ENCODE peak calls at places on chromosomes 2 and 18, in eight cellular contexts. P is CD8-positive, alpha-beta memory T cell; F is stomach; S is neuronal stem cell; I is uterus; A is lower lobe of right lung; M is mammary epithelial cell; C is hepatocyte. Q is an unnamed sample. For H3K27me3, the result is how much of the 10 kb centered on the place peaks cover.

GRCh38 chr18:60176271-60176670 is 196.3 kb downstream of the MC4R start:
- DNase-seq in P (no peak), F (no peak), S (no peak), I (no peak), A (no peak), M (no peak), C (no peak), Q (no peak)

GRCh38 chr2:120809576-120810440 is 74.1 kb downstream of the GLI2 start:
- DNase-seq in P (no peak), F (no peak), S (no peak), I (no peak), A (no peak), M (no peak), C (no peak), Q (no peak)

GRCh38 chr2:143890799-143891198 is 629.1 kb downstream of the ZEB2 start:
- DNase-seq in P (no peak), F (no peak), S (no peak), I (no peak), A (no peak), M (no peak), C (no peak), Q (no peak)

GRCh38 chr18:3889803-3890202 is 439.8 kb downstream of the TGIF1 start:
- DNase-seq in P (no peak), F (no peak), S (no peak), I (no peak), A (no peak), M (peak), C (peak), Q (no peak)

GRCh38 chr2:79670198-79670597 is 157.3 kb downstream of the CTNNA2 start:
- DNase-seq in P (no peak), F (no peak), S (peak), I (no peak), A (peak), M (no peak), C (peak), Q (no peak)

GRCh38 chr2:189178726-189179606 is 595 bp downstream of the COL5A2 start:
- DNase-seq in P (no peak), F (no peak), S (peak), I (peak), A (no peak), M (peak), C (peak), Q (no peak)

GRCh38 chr18:677951-678363 is 20.5 kb downstream of the TYMS start:
- DNase-seq in P (no peak), F (no peak), S (no peak), I (no peak), A (no peak), M (peak), C (no peak), Q (no peak)

GRCh38 chr2:148303166-148303565 is 282.3 kb downstream of the MBD5 start:
- DNase-seq in P (no peak), F (no peak), S (peak), I (no peak), A (no peak), M (no peak), C (no peak), Q (no peak)

GRCh38 chr2:157260403-157261198 is 3.1 kb downstream of the GALNT5 start:
- DNase-seq in P (no peak), F (no peak), S (no peak), I (no peak), A (no peak), M (no peak), C (no peak), Q (no peak)

GRCh38 chr18:56021136-56021813 is 433.3 kb upstream of the TCF4 start:
- DNase-seq in P (no peak), F (no peak), S (no peak), I (no peak), A (no peak), M (no peak), C (no peak), Q (no peak)

GRCh38 chr18:74609535-74609934 is 11.9 kb downstream of the ZNF407 start:
- DNase-seq in P (no peak), F (no peak), S (no peak), I (no peak), A (no peak), M (peak), C (no peak), Q (no peak)

GRCh38 chr2:63539416-63540162 is 48.7 kb downstream of the WDPCP start:
- DNase-seq in P (no peak), F (no peak), S (no peak), I (no peak), A (no peak), M (no peak), C (no peak), Q (no peak)

GRCh38 chr2:10733584-10733958 is 12.1 kb downstream of the ATP6V1C2 start:
- DNase-seq in P (no peak), F (no peak), S (no peak), I (no peak), A (no peak), M (no peak), C (no peak), Q (no peak)

DNA sequence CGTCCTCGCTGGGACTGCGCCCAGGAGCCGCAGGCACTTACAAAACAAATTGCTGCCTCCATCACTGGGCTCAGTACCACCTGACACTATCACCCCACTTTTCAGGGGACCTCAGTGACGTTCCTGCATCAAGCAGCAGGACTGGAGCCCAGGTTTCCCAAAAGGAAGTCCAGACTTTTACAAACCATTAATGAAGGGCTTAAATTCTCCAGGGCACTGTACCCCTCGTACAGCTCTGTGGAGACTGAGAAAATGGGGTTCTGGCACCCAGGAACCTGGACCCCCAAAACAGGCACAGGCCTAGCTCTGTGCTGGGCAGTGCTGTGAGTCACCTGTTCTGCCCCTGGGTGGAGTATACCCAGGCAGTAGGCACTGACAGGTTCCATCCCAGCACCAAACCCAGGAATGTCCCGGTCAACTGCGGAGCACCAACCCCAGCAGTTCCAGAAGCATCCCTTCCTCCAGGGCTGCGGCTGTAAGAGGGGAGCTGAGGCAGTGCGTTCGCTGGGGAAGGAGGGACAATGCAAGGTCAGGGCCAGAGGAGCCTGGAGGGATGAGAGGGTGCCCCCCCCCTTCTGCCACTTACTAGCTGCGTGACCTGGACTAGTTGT is 24.6 kb upstream of the NOTO start:
- DNase-seq in P (no peak), F (no peak), S (no peak), I (no peak), A (no peak), M (no peak), C (no peak), Q (no peak)
- H3K4me3 ChIP-seq in P (no peak), F (peak), S (no peak), I (no peak), A (peak), M (peak), C (no peak), Q (peak)

GRCh38 chr2:104841694-104842093 is 12.2 kb upstream of the POU3F3 start:
- DNase-seq in P (no peak), F (no peak), S (no peak), I (no peak), A (no peak), M (no peak), C (no peak), Q (no peak)

GRCh38 chr2:104836253-104836652 is 17.7 kb upstream of the POU3F3 start:
- DNase-seq in P (no peak), F (no peak), S (no peak), I (no peak), A (no peak), M (no peak), C (no peak), Q (no peak)

GRCh38 chr2:104840916-104841315 is 13.0 kb upstream of the POU3F3 start:
- DNase-seq in P (no peak), F (no peak), S (no peak), I (no peak), A (no peak), M (no peak), C (no peak), Q (no peak)

GRCh38 chr2:104836837-104837236 is 17.1 kb upstream of the POU3F3 start:
- DNase-seq in P (no peak), F (no peak), S (no peak), I (no peak), A (no peak), M (no peak), C (no peak), Q (no peak)

DNA sequence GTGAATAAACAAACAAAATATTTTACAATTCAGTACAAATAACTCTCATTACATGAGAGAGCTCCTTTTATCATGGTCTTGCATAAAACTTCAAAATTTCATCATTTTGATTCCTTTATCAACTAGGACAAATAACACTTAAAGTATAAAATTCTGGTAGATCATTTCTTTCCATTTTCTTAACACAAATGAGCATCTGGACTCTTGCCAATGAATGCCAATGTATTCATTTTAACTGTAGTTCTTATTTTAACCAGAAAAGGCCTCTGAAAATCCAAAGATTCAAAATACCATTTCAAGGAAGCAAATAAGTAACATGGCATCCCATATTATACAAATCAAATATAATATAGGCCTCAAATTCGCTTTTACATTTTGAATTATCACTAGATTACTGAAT is 13.8 kb upstream of the POU3F3 start:
- DNase-seq in P (no peak), F (no peak), S (no peak), I (no peak), A (no peak), M (no peak), C (no peak), Q (no peak)
- H3K27me3 ChIP-seq in P (under half), F (half or more), S (under half), I (under half), A (under half), M (under half), C (half or more), Q (under half)

DNA sequence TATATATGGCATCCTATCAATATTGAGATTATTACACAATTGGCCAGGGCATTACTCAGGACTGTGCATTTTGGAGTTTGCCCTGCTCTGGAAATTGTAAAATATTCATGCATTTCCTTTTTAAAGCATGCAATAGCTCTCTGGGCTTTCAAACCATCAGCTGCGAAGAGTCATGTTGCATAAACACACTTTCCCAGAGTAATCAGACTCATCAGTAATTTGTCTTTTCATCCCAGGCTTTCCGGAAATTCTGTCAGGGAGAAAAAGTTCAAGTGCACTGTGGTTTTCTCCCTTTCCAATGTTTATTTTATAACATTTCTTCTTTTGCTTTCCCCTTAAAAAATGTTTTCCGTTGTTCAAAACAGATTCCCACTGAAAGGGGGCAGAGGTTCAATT is 38.9 kb upstream of the FHL2 start:
- DNase-seq in P (no peak), F (no peak), S (no peak), I (no peak), A (no peak), M (no peak), C (no peak), Q (no peak)
- H3K27ac ChIP-seq in P (no peak), F (no peak), S (no peak), I (peak), A (peak), M (no peak), C (peak), Q (no peak)

GRCh38 chr2:1481406-1482252 is 68.4 kb downstream of the TPO start:
- DNase-seq in P (no peak), F (no peak), S (no peak), I (no peak), A (no peak), M (no peak), C (no peak), Q (no peak)

GRCh38 chr2:1482253-1482675 is 69.0 kb downstream of the TPO start:
- DNase-seq in P (no peak), F (no peak), S (no peak), I (no peak), A (no peak), M (no peak), C (no peak), Q (no peak)

GRCh38 chr2:1484131-1484884 is 71.0 kb downstream of the TPO start:
- DNase-seq in P (no peak), F (peak), S (no peak), I (no peak), A (no peak), M (no peak), C (no peak), Q (no peak)

GRCh38 chr2:1483551-1483950 is 70.3 kb downstream of the TPO start:
- DNase-seq in P (no peak), F (no peak), S (no peak), I (no peak), A (no peak), M (no peak), C (no peak), Q (no peak)

DNA sequence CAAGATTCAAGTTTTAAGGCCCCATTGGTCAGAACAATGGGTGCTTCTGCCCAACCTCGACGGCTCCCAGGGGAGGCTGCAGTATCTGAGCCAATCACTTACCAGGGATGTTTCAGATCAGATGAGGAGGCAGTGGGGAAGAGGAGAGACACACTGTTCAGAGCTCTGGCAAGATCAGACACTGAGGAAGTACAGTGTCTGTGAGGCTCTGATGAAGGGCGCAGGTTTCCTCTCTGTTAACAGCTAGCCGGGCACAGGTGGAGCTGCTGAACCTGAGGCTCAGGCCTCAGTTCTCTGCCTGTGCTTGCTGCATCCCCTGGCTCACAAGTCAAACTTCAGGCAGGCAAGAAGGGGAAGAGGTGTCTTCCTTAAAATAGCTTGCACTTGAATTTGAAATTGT is 69.7 kb downstream of the TPO start:
- DNase-seq in P (no peak), F (no peak), S (no peak), I (no peak), A (no peak), M (no peak), C (no peak), Q (no peak)
- H3K4me3 ChIP-seq in P (no peak), F (no peak), S (no peak), I (no peak), A (no peak), M (no peak), C (no peak), Q (no peak)

GRCh38 chr2:56271275-56271674 is 87.5 kb downstream of the CCDC85A start:
- DNase-seq in P (no peak), F (no peak), S (no peak), I (no peak), A (no peak), M (no peak), C (no peak), Q (no peak)
- H3K27me3 ChIP-seq in P (under half), F (under half), S (under half), I (under half), A (under half), M (under half), C (under half), Q (under half)

DNA sequence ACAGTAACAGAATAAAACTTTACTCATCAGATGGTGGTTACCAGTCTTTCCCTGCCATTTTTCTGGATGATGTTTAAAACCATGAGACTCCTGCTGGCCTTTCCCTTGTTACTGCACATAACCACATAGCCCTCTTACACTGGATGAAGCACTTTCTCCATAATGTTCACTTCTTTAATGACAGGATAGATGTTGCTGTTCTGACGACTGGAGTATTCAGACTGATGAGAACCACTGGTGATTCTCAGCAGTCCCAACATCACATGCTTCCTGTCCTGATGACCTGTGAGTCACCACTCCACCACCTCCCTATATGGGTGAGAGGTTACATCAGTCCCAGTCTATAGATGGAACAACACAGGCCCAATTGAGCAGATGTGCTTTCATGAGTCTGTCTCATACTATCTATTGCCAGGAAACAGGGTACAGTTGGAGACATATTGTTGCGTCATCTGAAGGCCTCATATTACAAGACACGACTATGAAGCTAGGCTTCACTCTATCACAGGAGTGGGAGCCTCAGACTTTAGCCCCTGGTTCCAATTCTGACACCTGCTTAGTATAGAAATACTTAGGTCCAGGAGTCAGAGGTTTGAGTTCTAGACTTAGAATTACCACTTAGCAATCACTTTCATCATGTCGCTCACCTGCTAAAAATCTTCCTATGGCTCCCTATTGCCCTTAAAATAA is 145.7 kb upstream of the KLF7 start:
- DNase-seq in P (no peak), F (peak), S (no peak), I (peak), A (peak), M (peak), C (peak), Q (no peak)
- H3K27ac ChIP-seq in P (no peak), F (no peak), S (no peak), I (peak), A (peak), M (peak), C (peak), Q (no peak)

DNA sequence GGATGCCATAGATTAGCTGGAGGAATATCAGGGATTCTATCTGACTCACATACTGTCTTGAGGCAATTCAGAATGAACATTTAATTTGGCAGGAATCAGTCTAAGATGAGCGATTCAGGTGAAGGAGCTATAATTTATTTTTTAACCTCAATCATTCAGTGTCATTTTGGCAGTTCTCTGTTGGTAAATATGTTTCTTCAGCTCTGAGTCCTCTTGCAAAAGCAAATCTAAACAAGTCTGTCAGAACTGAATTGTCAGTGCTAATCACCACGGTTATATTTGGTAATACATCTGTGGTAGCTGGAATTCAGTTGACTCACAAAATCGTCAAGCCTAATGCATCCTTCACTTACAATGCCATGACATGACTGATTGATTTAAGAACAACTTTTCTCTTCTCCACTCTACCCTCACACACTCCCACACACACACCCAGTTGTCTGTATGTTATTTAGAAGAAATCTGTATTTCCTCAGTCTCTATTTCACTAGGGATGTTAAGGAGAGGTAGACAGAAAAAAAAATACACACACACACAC is 516.6 kb upstream of the NXPH2 start:
- DNase-seq in P (no peak), F (no peak), S (no peak), I (no peak), A (no peak), M (peak), C (no peak), Q (no peak)
- H3K4me3 ChIP-seq in P (no peak), F (no peak), S (no peak), I (no peak), A (no peak), M (no peak), C (no peak), Q (no peak)

GRCh38 chr2:222306393-222307137 is 7.8 kb upstream of the PAX3 start:
- DNase-seq in P (no peak), F (no peak), S (no peak), I (no peak), A (no peak), M (no peak), C (no peak), Q (no peak)
- H3K27me3 ChIP-seq in P (half or more), F (half or more), S (half or more), I (half or more), A (half or more), M (half or more), C (half or more), Q (under half)

DNA sequence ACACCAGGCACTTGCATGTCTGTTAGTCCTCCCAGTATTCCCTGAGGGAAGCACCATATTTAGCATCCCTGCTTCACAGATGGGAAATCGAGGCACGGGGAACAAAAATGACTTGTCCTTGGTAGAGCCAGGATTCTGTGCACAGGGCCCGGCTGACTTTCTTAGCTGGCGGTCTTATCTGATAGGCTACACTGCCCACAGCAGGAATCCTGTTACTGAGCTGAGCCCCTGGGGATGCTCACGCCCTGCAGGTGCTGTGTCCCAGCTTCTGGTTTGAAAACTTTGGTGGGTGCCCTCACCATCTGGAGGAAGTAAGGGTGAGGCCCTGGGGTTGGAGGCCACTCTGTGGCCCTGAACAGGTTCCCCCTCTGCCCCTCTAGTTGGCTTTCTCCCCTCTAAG is 68.4 kb upstream of the MCFD2 start:
- DNase-seq in P (no peak), F (no peak), S (no peak), I (no peak), A (no peak), M (no peak), C (no peak), Q (no peak)
- H3K27ac ChIP-seq in P (no peak), F (peak), S (no peak), I (peak), A (peak), M (no peak), C (no peak), Q (peak)

Q was measured in naive thymus-derived CD4-positive, alpha-beta T cell.